ENCODE peak calls at places on chromosomes 1 and 21, in nine cellular contexts. R is IMR-90, T is erythroblast, N is uterus, M is gastrocnemius medialis, V is stomach, H is K562, K is A549, W is heart left ventricle. S is an unnamed sample.

GRCh38 chr1:61076728-61077675 is 5.4 kb upstream of the NFIA start:
- DNase-seq in R (peak; percentile 76), T (peak; percentile 92), N (peak; percentile 84), M (peak; percentile 73), V (peak; percentile 87), H (peak; percentile 96), K (peak; percentile 71), W (peak; percentile 92), S (peak; percentile 72)

GRCh38 chr21:17775431-17776126 is 43.6 kb downstream of the C21orf91 start:
- DNase-seq in R (no peak), T (no peak), N (no peak), M (no peak), V (no peak), H (no peak), K (no peak), W (no peak), S (no peak)

GRCh38 chr1:178119623-178120022 is 25.7 kb downstream of the RASAL2 start:
- DNase-seq in R (no peak), T (no peak), N (no peak), M (no peak), V (no peak), H (no peak), K (no peak), W (no peak), S (no peak)

GRCh38 chr1:76593614-76594013 is 273.7 kb upstream of the ST6GALNAC5 start:
- DNase-seq in R (no peak), T (no peak), N (no peak), M (no peak), V (no peak), H (no peak), K (no peak), W (no peak), S (no peak)

GRCh38 chr1:181479137-181479745 is 4.1 kb upstream of the CACNA1E start:
- DNase-seq in R (peak; percentile 71), T (peak; percentile 64), N (peak; percentile 45), M (peak; percentile 19), V (peak; percentile 55), H (peak; percentile 73), K (peak; percentile 67), W (no peak), S (no peak)

GRCh38 chr21:35223480-35224156 is 174.5 kb upstream of the RUNX1 start:
- DNase-seq in R (no peak), T (no peak), N (no peak), M (no peak), V (no peak), H (no peak), K (no peak), W (no peak), S (no peak)

GRCh38 chr1:109425391-109425790 is 857 bp downstream of the PSMA5 start:
- DNase-seq in R (peak; percentile 38), T (peak; percentile 74), N (no peak), M (no peak), V (no peak), H (peak; percentile 12), K (no peak), W (no peak), S (no peak)

GRCh38 chr1:231147896-231148295 is 14.0 kb upstream of the TRIM67 start:
- DNase-seq in R (no peak), T (no peak), N (no peak), M (no peak), V (no peak), H (no peak), K (no peak), W (no peak), S (no peak)

GRCh38 chr1:3904006-3904842 is 4.2 kb upstream of the C1orf174 start:
- DNase-seq in R (no peak), T (no peak), N (no peak), M (no peak), V (no peak), H (no peak), K (no peak), W (peak; percentile 37), S (no peak)

GRCh38 chr1:118300808-118301207 is 115.8 kb upstream of the SPAG17 start:
- DNase-seq in R (no peak), T (no peak), N (no peak), M (peak; percentile 80), V (no peak), H (peak; percentile 24), K (no peak), W (no peak), S (no peak)

GRCh38 chr1:59116920-59117542 is 179.9 kb upstream of the FGGY start:
- DNase-seq in R (peak; percentile 56), T (no peak), N (no peak), M (no peak), V (no peak), H (peak; percentile 12), K (no peak), W (no peak), S (no peak)

GRCh38 chr1:236144446-236145150 is 2.3 kb downstream of the GPR137B start:
- DNase-seq in R (peak; percentile 4), T (no peak), N (no peak), M (no peak), V (no peak), H (no peak), K (no peak), W (no peak), S (no peak)

GRCh38 chr1:32393832-32394140 is 455 bp downstream of the BSDC1 start:
- DNase-seq in R (no peak), T (peak; percentile 88), N (no peak), M (peak; percentile 50), V (peak; percentile 59), H (peak; percentile 78), K (peak; percentile 20), W (no peak), S (no peak)

GRCh38 chr1:35675773-35676172 is 34.4 kb upstream of the PSMB2 start:
- DNase-seq in R (peak; percentile 7), T (no peak), N (no peak), M (no peak), V (no peak), H (no peak), K (no peak), W (no peak), S (no peak)

GRCh38 chr1:24149854-24150227 is 6.9 kb upstream of the IL22RA1 start:
- DNase-seq in R (peak; percentile 69), T (peak; percentile 83), N (no peak), M (no peak), V (peak; percentile 58), H (peak; percentile 78), K (peak; percentile 76), W (no peak), S (no peak)

GRCh38 chr1:111571239-111571638 is 48.4 kb upstream of the RAP1A start:
- DNase-seq in R (no peak), T (no peak), N (no peak), M (no peak), V (no peak), H (peak; percentile 45), K (no peak), W (no peak), S (no peak)

GRCh38 chr1:12617901-12618660 is at the start of gene DHRS3:
- DNase-seq in R (peak; percentile 75), T (peak; percentile 81), N (peak; percentile 68), M (peak; percentile 89), V (peak; percentile 84), H (peak; percentile 93), K (peak; percentile 72), W (peak; percentile 89), S (peak; percentile 65)

GRCh38 chr1:201144701-201145100 is 9.6 kb downstream of the TMEM9 start:
- DNase-seq in R (no peak), T (no peak), N (no peak), M (no peak), V (no peak), H (no peak), K (no peak), W (no peak), S (no peak)

GRCh38 chr1:39154553-39155361 is 49.7 kb upstream of the MACF1 start:
- DNase-seq in R (peak; percentile 88), T (no peak), N (peak; percentile 72), M (peak; percentile 50), V (no peak), H (peak; percentile 49), K (no peak), W (no peak), S (peak; percentile 36)

GRCh38 chr1:39157304-39157703 is 47.2 kb upstream of the MACF1 start:
- DNase-seq in R (no peak), T (no peak), N (no peak), M (no peak), V (no peak), H (no peak), K (no peak), W (no peak), S (no peak)

GRCh38 chr1:39160703-39161102 is 43.8 kb upstream of the MACF1 start:
- DNase-seq in R (no peak), T (no peak), N (no peak), M (no peak), V (no peak), H (no peak), K (no peak), W (no peak), S (no peak)

GRCh38 chr1:39159224-39160036 is 45.1 kb upstream of the MACF1 start:
- DNase-seq in R (peak; percentile 48), T (no peak), N (no peak), M (no peak), V (peak; percentile 52), H (peak; percentile 40), K (no peak), W (no peak), S (no peak)

GRCh38 chr1:39158330-39159086 is 46.0 kb upstream of the MACF1 start:
- DNase-seq in R (peak; percentile 74), T (no peak), N (no peak), M (peak; percentile 22), V (peak; percentile 85), H (peak; percentile 93), K (peak; percentile 22), W (no peak), S (no peak)
- TF ChIP-seq POLR2A in R (no peak), T (no peak), N (no peak), M (no peak), V (no peak), H (peak; percentile 80), K (no peak), W (no peak), S (no peak)

DNA sequence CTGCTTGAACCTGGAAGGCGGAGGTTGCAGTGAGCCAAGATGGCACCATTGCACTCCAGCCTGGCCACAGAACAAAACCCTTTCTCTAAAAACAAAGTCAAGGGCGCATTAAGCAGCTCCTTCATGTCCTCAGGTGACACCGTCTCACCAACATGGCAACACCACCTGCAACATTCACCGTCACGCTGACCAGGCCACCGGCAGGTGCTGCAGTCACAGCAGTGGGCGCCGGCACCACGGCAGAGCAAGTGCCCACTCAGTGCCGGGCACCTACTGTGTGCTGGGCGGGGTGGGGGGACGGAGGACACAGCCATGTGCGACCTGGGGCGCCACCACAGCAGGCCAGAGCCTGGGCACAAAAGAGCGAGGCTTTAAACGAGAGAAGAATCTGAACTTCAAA is 12.1 kb downstream of the ATAD3B start:
- DNase-seq in R (no peak), T (no peak), N (no peak), M (no peak), V (no peak), H (no peak), K (no peak), W (no peak), S (no peak)
- TF ChIP-seq POLR2A in R (no peak), T (no peak), N (no peak), M (no peak), V (no peak), H (peak; percentile 50), K (no peak), W (no peak), S (no peak)

GRCh38 chr1:17011439-17012307 is at the start of gene ATP13A2:
- DNase-seq in R (peak; percentile 56), T (peak; percentile 81), N (peak; percentile 61), M (peak; percentile 75), V (peak; percentile 89), H (peak; percentile 94), K (peak; percentile 67), W (peak; percentile 91), S (peak; percentile 56)
- TF ChIP-seq POLR2A in R (no peak), T (no peak), N (peak; percentile 54), M (peak; percentile 53), V (no peak), H (no peak), K (peak; percentile 47), W (no peak), S (peak; percentile 39)

GRCh38 chr1:193957556-193958095 is 771.2 kb upstream of the B3GALT2 start:
- DNase-seq in R (no peak), T (no peak), N (no peak), M (no peak), V (no peak), H (no peak), K (no peak), W (no peak), S (no peak)
- TF ChIP-seq POLR2A in R (no peak), T (no peak), N (no peak), M (no peak), V (no peak), H (no peak), K (no peak), W (no peak), S (no peak)